ENCODE peak calls at places on chromosomes 7 and 10, in four cellular contexts. X is HepG2, N is Panc1, F is K562. U is an unnamed sample.

GRCh38 chr10:75197906-75198305 is 12.7 kb upstream of the VDAC2 start:
- DNase-seq in X (no peak), N (no peak), F (no peak), U (no peak)

GRCh38 chr10:71945819-71946474 is 18.2 kb upstream of the CHST3 start:
- DNase-seq in X (no peak), N (no peak), F (no peak), U (no peak)

GRCh38 chr7:69871213-69871885 is 273.1 kb downstream of the AUTS2 start:
- DNase-seq in X (no peak), N (peak), F (no peak), U (no peak)

GRCh38 chr7:131302876-131303707 is 24.6 kb upstream of the MKLN1 start:
- DNase-seq in X (peak), N (no peak), F (no peak), U (peak)

GRCh38 chr7:12640299-12641096 is 46.9 kb upstream of the ARL4A start:
- DNase-seq in X (peak), N (no peak), F (no peak), U (no peak)

GRCh38 chr10:76973091-76973514 is 664.5 kb downstream of the KCNMA1 start:
- DNase-seq in X (no peak), N (no peak), F (no peak), U (no peak)

GRCh38 chr7:43454936-43455518 is 127.9 kb upstream of the STK17A start:
- DNase-seq in X (peak), N (no peak), F (peak), U (peak)

GRCh38 chr7:27151945-27152815 is at the start of gene HOXA3:
- DNase-seq in X (no peak), N (no peak), F (no peak), U (no peak)

GRCh38 chr10:50580260-50580891 is 43.4 kb downstream of the SGMS1 start:
- DNase-seq in X (no peak), N (no peak), F (no peak), U (no peak)

GRCh38 chr10:78038105-78038504 is 4.4 kb downstream of the RPS24 start:
- DNase-seq in X (no peak), N (no peak), F (no peak), U (no peak)

GRCh38 chr10:22932626-22933370 is 4.9 kb downstream of the ARMC3 start:
- DNase-seq in X (no peak), N (no peak), F (no peak), U (no peak)

GRCh38 chr10:74585231-74586087 is 240.9 kb upstream of the KAT6B start:
- DNase-seq in X (no peak), N (no peak), F (no peak), U (no peak)

DNA sequence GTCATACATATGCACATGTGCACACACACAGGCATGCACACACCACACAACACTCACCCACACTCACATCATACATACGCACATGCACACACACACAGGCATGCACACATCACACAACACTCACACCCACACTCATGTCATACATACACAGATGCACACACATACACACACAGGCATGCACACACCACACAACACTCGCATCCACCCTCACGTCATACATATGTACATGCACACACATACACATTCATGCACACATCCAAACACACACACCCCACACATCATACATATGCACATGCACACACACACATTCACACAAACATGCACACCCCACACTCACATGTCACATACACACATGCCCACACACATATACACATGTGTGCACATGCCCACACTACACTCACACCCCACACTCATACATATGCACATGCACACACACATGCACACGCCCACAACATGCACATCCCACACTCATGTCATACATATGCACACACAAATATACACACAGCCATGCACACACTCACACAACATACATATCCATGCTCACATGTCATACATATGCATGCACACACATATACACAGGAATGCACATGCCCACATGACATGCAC is 219.6 kb downstream of the DNAJB6 start:
- DNase-seq in X (no peak), N (no peak), F (no peak), U (no peak)
- TF ChIP-seq TCF7L2 in X (no peak), N (no peak), F (no peak), U (no peak)

DNA sequence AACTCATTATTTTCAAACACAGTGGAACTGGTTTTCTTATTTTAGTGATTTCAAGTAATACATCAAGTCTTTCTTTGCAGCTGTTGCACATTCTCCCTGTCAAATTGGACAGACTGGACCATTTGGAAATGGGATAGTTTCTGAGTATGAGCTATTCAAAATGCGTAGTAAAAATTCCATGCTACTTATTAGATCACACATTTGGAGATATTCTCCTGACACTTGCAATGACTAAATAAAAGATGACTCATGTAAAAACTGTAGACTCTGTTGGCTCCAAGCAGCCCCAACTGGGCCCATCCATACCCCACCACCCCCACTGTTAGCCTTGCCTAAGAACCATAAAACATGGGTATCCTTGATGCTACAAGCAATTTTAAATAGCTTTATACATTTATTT is 25.9 kb upstream of the BICC1 start:
- DNase-seq in X (no peak), N (no peak), F (no peak), U (no peak)
- TF ChIP-seq TCF7L2 in X (no peak), N (no peak), F (no peak), U (no peak)

DNA sequence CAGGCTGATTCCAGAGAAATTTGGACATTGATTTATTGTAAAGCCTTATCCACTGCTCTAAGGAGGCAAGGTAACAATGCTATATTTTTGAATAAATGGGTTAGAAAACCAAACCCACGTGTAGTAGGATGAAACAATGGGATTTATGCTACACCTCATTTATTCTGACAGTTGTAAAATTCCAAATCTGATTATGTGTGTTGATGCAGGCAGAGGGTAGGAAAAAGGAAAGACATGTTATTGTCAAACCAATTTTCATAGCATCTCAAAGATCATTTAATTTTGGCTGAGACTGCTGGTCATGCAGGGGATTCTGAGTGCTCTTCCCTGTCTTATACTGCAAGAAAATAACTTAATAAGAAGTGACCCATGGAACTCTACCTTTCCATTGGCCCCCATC is 1219.9 kb upstream of the SORCS1 start:
- DNase-seq in X (no peak), N (no peak), F (no peak), U (no peak)
- TF ChIP-seq TCF7L2 in X (no peak), N (no peak), F (no peak), U (no peak)

GRCh38 chr10:4663162-4663992 is 162.6 kb upstream of the AKR1E2 start:
- DNase-seq in X (peak), N (peak), F (peak), U (peak)
- TF ChIP-seq TCF7L2 in X (no peak), N (peak), F (no peak), U (peak)

GRCh38 chr10:58399410-58399809 is 14.2 kb downstream of the TFAM start:
- DNase-seq in X (no peak), N (no peak), F (no peak), U (no peak)
- TF ChIP-seq TCF7L2 in X (no peak), N (no peak), F (no peak), U (no peak)

DNA sequence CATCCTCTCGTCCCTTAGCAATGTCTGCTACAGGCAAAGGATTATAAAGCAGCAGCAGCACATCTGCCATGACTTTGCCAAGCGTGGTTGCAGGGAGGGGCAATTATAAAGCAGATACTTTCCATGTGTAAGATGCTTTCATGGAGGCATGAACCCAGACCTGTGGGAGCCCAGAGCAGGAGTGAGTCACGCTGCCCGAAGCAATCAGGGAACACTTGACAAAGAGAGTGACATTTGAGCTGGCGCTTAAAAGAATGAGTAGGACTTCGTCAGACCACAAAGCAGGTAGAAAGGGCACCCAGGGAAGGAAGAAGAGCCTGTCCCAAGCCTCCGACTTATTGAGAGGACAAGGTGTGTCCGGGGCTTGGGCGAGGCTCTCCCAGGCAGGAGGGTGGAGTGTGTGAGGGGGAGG is 147.2 kb downstream of the MYOF start:
- DNase-seq in X (no peak), N (no peak), F (no peak), U (peak)
- TF ChIP-seq TCF7L2 in X (no peak), N (no peak), F (no peak), U (no peak)

DNA sequence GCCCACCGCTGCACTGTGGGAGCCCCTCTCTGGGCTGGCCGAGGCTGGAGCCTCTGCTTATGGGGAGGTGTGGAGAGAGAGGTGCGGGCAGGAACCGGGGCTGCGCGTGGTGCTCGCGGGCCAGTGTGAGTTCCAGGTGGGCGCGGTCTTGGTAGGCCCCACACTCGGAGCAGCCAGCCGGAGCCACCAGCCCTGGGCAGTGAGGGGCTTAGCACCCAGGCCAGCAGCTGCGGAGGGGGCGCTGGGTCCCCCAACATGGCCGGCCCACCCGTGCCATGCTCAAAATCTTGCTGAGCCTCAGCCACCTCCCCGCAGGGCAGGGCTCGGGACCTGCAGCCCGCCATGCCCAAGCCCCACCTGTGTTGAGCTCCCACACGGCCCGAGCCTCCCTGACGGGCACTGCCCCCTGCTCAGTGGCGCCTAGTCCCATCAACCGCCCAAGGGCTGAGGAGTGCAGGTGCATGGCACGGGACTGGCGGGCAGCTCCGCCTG is 856.8 kb upstream of the CELF2 start:
- DNase-seq in X (no peak), N (no peak), F (no peak), U (no peak)
- TF ChIP-seq TCF7L2 in X (no peak), N (no peak), F (no peak), U (no peak)

GRCh38 chr7:28347462-28347861 is 64.9 kb upstream of the CREB5 start:
- DNase-seq in X (no peak), N (no peak), F (no peak), U (no peak)
- TF ChIP-seq TCF7L2 in X (no peak), N (no peak), F (no peak), U (no peak)

DNA sequence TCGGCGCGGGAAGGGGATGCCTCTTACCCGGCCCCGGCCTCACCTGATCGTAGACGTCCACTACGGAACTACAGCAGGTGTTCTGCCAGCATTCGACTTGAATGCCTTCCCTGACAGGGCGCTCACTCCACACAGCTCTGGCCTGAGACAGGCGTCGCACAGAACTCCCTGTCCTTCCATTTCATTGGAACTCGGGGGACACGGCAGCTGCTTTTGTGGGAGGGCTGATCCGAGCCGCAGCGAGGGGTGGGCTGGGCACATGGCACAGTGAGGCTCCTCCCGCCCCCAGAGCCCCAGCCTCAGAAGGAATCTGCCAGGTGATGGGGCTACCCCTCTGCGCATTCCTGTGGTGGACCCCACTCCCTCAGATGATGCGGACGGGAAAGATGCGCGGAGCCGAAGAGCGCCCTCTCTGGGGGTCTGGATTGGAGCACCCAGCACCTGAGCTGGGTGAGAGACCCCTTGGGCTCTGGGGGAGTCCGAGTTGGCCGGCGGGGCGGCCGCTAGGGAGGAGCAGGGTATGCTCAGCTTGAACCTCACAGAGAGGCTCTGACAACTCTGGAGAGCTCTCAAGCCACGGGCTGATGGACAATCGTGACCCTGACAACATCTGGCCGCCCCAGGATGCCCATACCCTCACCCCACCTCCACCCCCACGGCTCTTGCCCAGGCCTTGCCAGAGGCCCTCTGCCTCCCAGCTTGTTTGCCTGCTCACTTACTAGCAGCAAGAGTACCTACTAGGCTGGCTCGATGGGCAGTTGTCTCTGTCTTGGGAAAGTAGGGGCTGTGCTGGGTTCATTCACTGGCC is 36.6 kb downstream of the RASGEF1A start:
- DNase-seq in X (no peak), N (no peak), F (no peak), U (no peak)
- TF ChIP-seq TCF7L2 in X (no peak), N (no peak), F (no peak), U (no peak)

U was measured in HCT116.